ENCODE peak calls at places on chromosome 1, in six cellular contexts. Y is stomach, A is HCT116, Q is K562, W is upper lobe of left lung, O is breast epithelium. J is an unnamed sample.

GRCh38 chr1:36207339-36207738 is 16.9 kb upstream of the THRAP3 start:
- DNase-seq in Y (peak), A (no peak), Q (no peak), W (peak), O (peak), J (no peak)

GRCh38 chr1:86370627-86371026 is 25.5 kb downstream of the ODF2L start:
- DNase-seq in Y (no peak), A (no peak), Q (no peak), W (no peak), O (no peak), J (no peak)

GRCh38 chr1:10472220-10473144 is at the start of gene DFFA:
- DNase-seq in Y (peak), A (peak), Q (peak), W (peak), O (peak), J (peak)

GRCh38 chr1:180167721-180168467 is 13.2 kb downstream of the QSOX1 start:
- DNase-seq in Y (peak), A (peak), Q (no peak), W (peak), O (peak), J (no peak)

GRCh38 chr1:79295967-79296366 is 289.4 kb upstream of the ADGRL4 start:
- DNase-seq in Y (no peak), A (no peak), Q (no peak), W (no peak), O (no peak), J (no peak)

GRCh38 chr1:27872802-27873665 is 690 bp downstream of the THEMIS2 start:
- DNase-seq in Y (peak), A (no peak), Q (peak), W (no peak), O (no peak), J (no peak)

GRCh38 chr1:10835423-10836421 is 39.3 kb upstream of the CASZ1 start:
- DNase-seq in Y (peak), A (peak), Q (peak), W (peak), O (no peak), J (no peak)

GRCh38 chr1:56920551-56920950 is 45.3 kb downstream of the C8B start:
- DNase-seq in Y (no peak), A (no peak), Q (no peak), W (no peak), O (no peak), J (peak)

GRCh38 chr1:96808186-96808585 is 86.6 kb downstream of the PTBP2 start:
- DNase-seq in Y (no peak), A (no peak), Q (peak), W (no peak), O (no peak), J (no peak)

GRCh38 chr1:156807627-156808026 is 9.0 kb downstream of the SH2D2A start:
- DNase-seq in Y (no peak), A (no peak), Q (no peak), W (no peak), O (no peak), J (no peak)

GRCh38 chr1:205812271-205812877 is 624 bp downstream of the SLC41A1 start:
- DNase-seq in Y (no peak), A (no peak), Q (peak), W (peak), O (peak), J (no peak)

GRCh38 chr1:88016947-88017346 is 667.1 kb upstream of the PKN2 start:
- DNase-seq in Y (no peak), A (no peak), Q (no peak), W (no peak), O (no peak), J (no peak)

GRCh38 chr1:59595774-59596173 is 219.0 kb upstream of the HOOK1 start:
- DNase-seq in Y (no peak), A (no peak), Q (no peak), W (no peak), O (no peak), J (no peak)

GRCh38 chr1:150576367-150576711 is 3.1 kb downstream of the MCL1 start:
- DNase-seq in Y (no peak), A (no peak), Q (no peak), W (no peak), O (no peak), J (no peak)

GRCh38 chr1:165329104-165329503 is 27.4 kb downstream of the LMX1A start:
- DNase-seq in Y (no peak), A (no peak), Q (no peak), W (no peak), O (no peak), J (no peak)

GRCh38 chr1:27476222-27476621 is 13.7 kb downstream of the WASF2 start:
- DNase-seq in Y (no peak), A (no peak), Q (peak), W (no peak), O (no peak), J (no peak)

GRCh38 chr1:32239790-32240139 is 7.3 kb upstream of the FAM167B start:
- DNase-seq in Y (no peak), A (no peak), Q (no peak), W (no peak), O (no peak), J (no peak)

GRCh38 chr1:6041432-6042062 is 4.1 kb upstream of the KCNAB2 start:
- DNase-seq in Y (peak), A (no peak), Q (peak), W (no peak), O (no peak), J (no peak)

GRCh38 chr1:40182956-40183710 is 21.9 kb downstream of the RLF start:
- DNase-seq in Y (no peak), A (peak), Q (peak), W (no peak), O (no peak), J (no peak)

GRCh38 chr1:234611799-234612351 is 1.9 kb upstream of the IRF2BP2 start:
- DNase-seq in Y (peak), A (no peak), Q (peak), W (peak), O (peak), J (peak)

GRCh38 chr1:53112271-53112774 is 30.1 kb downstream of the SLC1A7 start:
- DNase-seq in Y (no peak), A (no peak), Q (no peak), W (no peak), O (no peak), J (no peak)

GRCh38 chr1:205568469-205569361 is 63.1 kb downstream of the ELK4 start:
- DNase-seq in Y (peak), A (no peak), Q (no peak), W (no peak), O (no peak), J (no peak)

DNA sequence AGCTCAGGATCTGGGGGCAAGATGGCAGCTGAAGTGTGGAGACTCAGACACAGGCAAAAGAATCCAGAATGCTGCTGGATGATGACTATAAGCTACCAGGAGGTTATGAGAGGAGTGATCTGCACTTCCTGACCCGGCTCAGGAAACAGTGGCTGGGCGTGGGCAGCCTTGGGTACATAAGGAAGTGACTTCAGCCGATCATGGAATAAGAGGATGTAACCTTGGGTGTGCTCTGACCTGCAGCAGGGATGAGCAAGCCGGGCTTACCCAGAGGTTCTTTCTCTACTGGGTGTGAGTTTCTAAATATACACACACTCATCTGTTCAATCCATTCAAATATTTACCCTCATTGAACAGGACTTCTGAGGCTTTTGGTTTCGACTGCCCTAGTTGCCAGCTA is 62.7 kb downstream of the CD34 start:
- DNase-seq in Y (peak), A (no peak), Q (peak), W (peak), O (peak), J (no peak)
- TF ChIP-seq POLR2AphosphoS5 in Y (peak), A (no peak), Q (no peak), W (peak), O (peak), J (peak)

GRCh38 chr1:63847308-63847910 is 73.6 kb downstream of the ROR1 start:
- DNase-seq in Y (no peak), A (no peak), Q (no peak), W (no peak), O (peak), J (no peak)
- TF ChIP-seq POLR2AphosphoS5 in Y (no peak), A (no peak), Q (no peak), W (no peak), O (no peak), J (no peak)

GRCh38 chr1:155173478-155174333 is at the start of gene TRIM46:
- DNase-seq in Y (peak), A (no peak), Q (peak), W (no peak), O (peak), J (peak)

GRCh38 chr1:155171836-155172731 is 1.0 kb downstream of the KRTCAP2 start:
- DNase-seq in Y (no peak), A (no peak), Q (no peak), W (no peak), O (peak), J (no peak)

GRCh38 chr1:155170806-155171205 is 2.3 kb downstream of the KRTCAP2 start:
- DNase-seq in Y (no peak), A (no peak), Q (no peak), W (no peak), O (no peak), J (no peak)

GRCh38 chr1:155174334-155175280 is 958 bp downstream of the TRIM46 start:
- DNase-seq in Y (peak), A (no peak), Q (no peak), W (no peak), O (peak), J (no peak)

DNA sequence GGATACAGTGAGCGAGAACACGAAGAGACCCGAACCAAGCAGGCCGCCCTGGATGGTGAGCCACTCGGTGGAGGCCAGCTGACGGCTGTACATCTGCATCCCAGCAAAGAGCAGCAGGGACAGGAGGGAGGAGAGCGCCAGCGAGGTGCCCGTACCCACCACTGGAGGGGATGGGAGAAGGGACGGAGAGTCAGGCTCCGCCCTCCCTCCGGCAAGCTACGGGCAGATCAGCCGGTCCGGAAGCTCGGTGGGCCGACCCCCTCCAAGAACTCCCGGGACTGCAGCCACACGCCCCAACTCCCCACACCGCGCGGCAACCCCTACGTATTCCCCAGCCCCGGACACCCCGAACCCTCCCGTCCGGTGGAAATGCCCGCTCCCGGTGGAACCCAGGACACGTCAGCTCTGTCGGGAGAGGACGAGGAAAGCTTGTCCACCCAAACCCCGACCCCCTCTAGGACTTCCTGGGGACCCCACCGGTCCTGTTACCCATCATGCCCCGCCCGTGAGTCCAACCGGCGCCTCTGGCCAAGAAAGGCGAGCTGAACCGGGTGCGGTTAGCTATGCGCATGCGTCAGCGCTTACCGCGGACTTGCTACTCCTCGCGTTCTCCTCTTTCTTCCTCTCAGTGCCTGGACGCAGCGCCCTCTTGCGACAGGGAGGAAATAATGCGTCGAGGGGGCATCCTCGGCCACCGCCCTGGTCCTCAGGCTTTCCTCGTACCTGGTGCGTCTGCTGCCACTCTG is at the start of gene KRTCAP2:
- DNase-seq in Y (peak), A (peak), Q (peak), W (peak), O (peak), J (peak)
- TF ChIP-seq POLR2AphosphoS5 in Y (peak), A (peak), Q (peak), W (peak), O (peak), J (peak)

GRCh38 chr1:1876335-1876935 is 14.5 kb downstream of the GNB1 start:
- DNase-seq in Y (no peak), A (no peak), Q (no peak), W (no peak), O (no peak), J (no peak)

GRCh38 chr1:1872329-1872994 is 18.4 kb downstream of the GNB1 start:
- DNase-seq in Y (no peak), A (no peak), Q (no peak), W (no peak), O (no peak), J (no peak)

GRCh38 chr1:1875932-1876331 is 15.0 kb downstream of the GNB1 start:
- DNase-seq in Y (no peak), A (no peak), Q (no peak), W (no peak), O (no peak), J (no peak)

GRCh38 chr1:1873186-1873585 is 17.7 kb downstream of the GNB1 start:
- DNase-seq in Y (peak), A (no peak), Q (no peak), W (peak), O (no peak), J (no peak)

DNA sequence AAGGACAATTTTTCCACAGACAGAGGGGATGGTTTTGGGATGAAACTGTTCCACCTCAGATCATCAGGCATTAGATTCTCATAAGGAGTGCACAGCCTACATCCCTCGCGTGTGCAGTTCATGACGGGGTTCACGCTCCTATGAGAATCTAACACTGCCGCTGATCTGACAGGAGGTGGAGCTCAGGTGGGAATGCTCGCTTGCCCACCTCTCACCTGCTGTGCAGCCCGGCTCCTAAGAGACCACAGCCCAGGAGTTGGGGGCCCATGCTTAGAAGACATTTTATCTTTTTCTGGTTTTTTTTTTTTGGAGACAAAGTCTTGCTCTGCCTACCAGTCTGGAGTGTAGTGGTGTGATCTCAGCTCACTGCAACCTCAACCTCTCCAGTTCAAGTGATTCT is 16.0 kb downstream of the GNB1 start:
- DNase-seq in Y (no peak), A (no peak), Q (no peak), W (no peak), O (no peak), J (no peak)
- TF ChIP-seq POLR2AphosphoS5 in Y (no peak), A (no peak), Q (no peak), W (no peak), O (no peak), J (no peak)

GRCh38 chr1:210787800-210788199 is 346.1 kb downstream of the KCNH1 start:
- DNase-seq in Y (no peak), A (no peak), Q (no peak), W (no peak), O (no peak), J (no peak)

GRCh38 chr1:210790196-210790595 is 343.8 kb downstream of the KCNH1 start:
- DNase-seq in Y (no peak), A (no peak), Q (no peak), W (no peak), O (no peak), J (no peak)

GRCh38 chr1:210796421-210796820 is 337.5 kb downstream of the KCNH1 start:
- DNase-seq in Y (no peak), A (no peak), Q (no peak), W (no peak), O (no peak), J (no peak)

GRCh38 chr1:210792703-210793102 is 341.2 kb downstream of the KCNH1 start:
- DNase-seq in Y (no peak), A (no peak), Q (peak), W (no peak), O (no peak), J (no peak)

DNA sequence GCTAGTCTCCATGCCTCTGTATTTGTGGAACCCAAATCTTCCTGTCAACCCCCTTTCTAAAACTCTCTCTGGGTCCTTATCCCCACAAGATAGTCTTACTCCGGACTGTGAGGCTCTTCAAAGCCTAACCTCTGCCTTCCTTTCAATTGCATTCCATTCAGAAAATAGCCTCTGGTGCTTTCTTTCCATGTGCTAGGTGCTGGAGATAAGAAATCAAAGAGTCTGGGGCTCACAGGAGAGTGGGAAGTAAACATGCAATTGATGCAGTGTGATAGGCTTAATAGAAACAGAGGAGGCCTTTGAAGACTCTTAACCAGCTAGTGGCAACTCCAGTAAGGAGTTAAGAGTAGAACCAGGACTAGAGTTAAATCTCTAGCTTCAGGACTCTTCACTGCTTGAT is 341.7 kb downstream of the KCNH1 start:
- DNase-seq in Y (no peak), A (no peak), Q (no peak), W (no peak), O (no peak), J (no peak)
- TF ChIP-seq POLR2AphosphoS5 in Y (no peak), A (no peak), Q (no peak), W (no peak), O (no peak), J (no peak)

DNA sequence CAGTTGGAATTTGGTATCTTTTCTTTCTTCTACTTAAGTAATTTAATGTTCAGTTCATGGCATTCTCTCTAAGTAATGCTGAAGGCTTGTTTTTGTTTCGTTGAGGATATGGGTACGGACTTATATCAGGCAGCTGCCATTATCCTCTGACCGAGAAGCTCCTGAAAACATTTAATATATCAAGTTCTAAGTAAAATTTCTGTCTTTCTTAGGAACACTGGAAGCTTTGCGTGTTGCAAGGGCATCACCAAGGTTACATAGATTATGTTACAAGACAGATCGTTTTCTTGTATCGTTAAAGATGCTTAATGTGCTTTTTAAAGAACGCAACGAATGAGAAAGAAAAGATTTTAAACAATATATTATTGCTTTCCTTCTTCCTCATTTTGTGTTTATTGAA is 1.0 kb upstream of the GALNT2 start:
- DNase-seq in Y (no peak), A (no peak), Q (no peak), W (no peak), O (no peak), J (no peak)
- TF ChIP-seq POLR2AphosphoS5 in Y (no peak), A (no peak), Q (no peak), W (no peak), O (no peak), J (no peak)